ENCODE peak calls at places on chromosomes 5 and 9, in eight cellular contexts. P, F, D, Z, N, H, V and O are unnamed samples.

GRCh38 chr5:164065266-164065665 is 559.8 kb downstream of the MAT2B start:
- DNase-seq in P (no peak), F (no peak), D (no peak), Z (no peak), N (no peak), H (no peak), V (no peak), O (no peak)

GRCh38 chr5:151202381-151203139 is 21.3 kb downstream of the CCDC69 start:
- DNase-seq in P (no peak), F (no peak), D (no peak), Z (no peak), N (peak), H (no peak), V (no peak), O (no peak)

GRCh38 chr9:81373294-81373693 is 316.1 kb downstream of the TLE1 start:
- DNase-seq in P (no peak), F (no peak), D (no peak), Z (no peak), N (no peak), H (no peak), V (no peak), O (no peak)

GRCh38 chr5:143244000-143244736 is 159.3 kb downstream of the NR3C1 start:
- DNase-seq in P (peak), F (no peak), D (peak), Z (no peak), N (peak), H (no peak), V (no peak), O (no peak)

GRCh38 chr5:169133500-169133899 is 167.4 kb downstream of the SLIT3 start:
- DNase-seq in P (no peak), F (no peak), D (no peak), Z (no peak), N (no peak), H (no peak), V (no peak), O (no peak)

GRCh38 chr5:76715734-76716455 is at the start of gene F2R:
- DNase-seq in P (peak), F (peak), D (peak), Z (no peak), N (no peak), H (peak), V (peak), O (peak)

GRCh38 chr5:166373817-166374216 is 1917.6 kb upstream of the WWC1 start:
- DNase-seq in P (no peak), F (no peak), D (no peak), Z (no peak), N (no peak), H (no peak), V (no peak), O (no peak)

GRCh38 chr9:92489209-92489608 is 6.9 kb upstream of the ASPN start:
- DNase-seq in P (peak), F (no peak), D (no peak), Z (no peak), N (no peak), H (no peak), V (no peak), O (no peak)

GRCh38 chr5:30539004-30539634 is 654.4 kb upstream of the CDH6 start:
- DNase-seq in P (no peak), F (no peak), D (peak), Z (no peak), N (no peak), H (no peak), V (no peak), O (peak)

GRCh38 chr5:178086266-178086665 is 27.1 kb upstream of the N4BP3 start:
- DNase-seq in P (no peak), F (no peak), D (peak), Z (no peak), N (no peak), H (no peak), V (no peak), O (no peak)

GRCh38 chr9:86749530-86750275 is 197.6 kb downstream of the GAS1 start:
- DNase-seq in P (no peak), F (no peak), D (no peak), Z (no peak), N (no peak), H (no peak), V (no peak), O (peak)